ENCODE peak calls at places on chromosomes 7 and 10, in four cellular contexts. F is GM12892, M is prostate gland, G is HCT116. A is an unnamed sample.

GRCh38 chr10:117552156-117552620 is 9.6 kb downstream of the EMX2 start:
- DNase-seq in F (no peak), M (peak), G (no peak), A (no peak)

GRCh38 chr10:74282853-74283205 is 131.8 kb downstream of the ADK start:
- DNase-seq in F (no peak), M (no peak), G (no peak), A (no peak)

GRCh38 chr7:787332-788240 is 44.7 kb upstream of the SUN1 start:
- DNase-seq in F (no peak), M (no peak), G (no peak), A (no peak)

GRCh38 chr10:74855027-74855426 is 28.6 kb downstream of the KAT6B start:
- DNase-seq in F (no peak), M (no peak), G (no peak), A (no peak)

GRCh38 chr10:1044964-1045363 is 4.0 kb downstream of the IDI1 start:
- DNase-seq in F (no peak), M (no peak), G (no peak), A (no peak)

GRCh38 chr10:75187961-75188426 is 22.6 kb upstream of the VDAC2 start:
- DNase-seq in F (peak), M (peak), G (peak), A (peak)

GRCh38 chr7:87658553-87658952 is 30.4 kb downstream of the RUNDC3B start:
- DNase-seq in F (no peak), M (no peak), G (no peak), A (no peak)

GRCh38 chr7:151725844-151726770 is 150.8 kb downstream of the PRKAG2 start:
- DNase-seq in F (no peak), M (no peak), G (no peak), A (no peak)

DNA sequence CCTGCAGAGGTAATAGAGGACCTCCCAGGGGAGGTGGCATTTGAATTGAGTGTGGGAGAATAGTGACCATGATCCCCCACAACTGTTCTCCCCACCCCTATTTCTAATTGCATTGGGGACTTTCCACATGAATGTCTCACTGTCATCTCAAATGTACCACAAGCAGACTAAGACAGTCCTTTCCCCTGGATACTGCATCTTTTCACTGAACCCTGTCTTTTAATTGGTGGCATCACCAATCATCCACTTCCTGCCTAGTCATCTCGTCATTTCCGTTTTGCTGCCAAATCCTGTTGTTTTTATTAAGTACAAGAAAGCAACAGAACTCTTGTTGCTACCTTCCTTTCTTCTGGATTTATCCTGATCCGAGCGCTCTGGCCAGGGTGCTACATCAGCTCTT is 120.3 kb downstream of the NRP1 start:
- DNase-seq in F (no peak), M (no peak), G (no peak), A (no peak)
- TF ChIP-seq POLR2AphosphoS5 in F (no peak), M (no peak), G (no peak), A (no peak)

DNA sequence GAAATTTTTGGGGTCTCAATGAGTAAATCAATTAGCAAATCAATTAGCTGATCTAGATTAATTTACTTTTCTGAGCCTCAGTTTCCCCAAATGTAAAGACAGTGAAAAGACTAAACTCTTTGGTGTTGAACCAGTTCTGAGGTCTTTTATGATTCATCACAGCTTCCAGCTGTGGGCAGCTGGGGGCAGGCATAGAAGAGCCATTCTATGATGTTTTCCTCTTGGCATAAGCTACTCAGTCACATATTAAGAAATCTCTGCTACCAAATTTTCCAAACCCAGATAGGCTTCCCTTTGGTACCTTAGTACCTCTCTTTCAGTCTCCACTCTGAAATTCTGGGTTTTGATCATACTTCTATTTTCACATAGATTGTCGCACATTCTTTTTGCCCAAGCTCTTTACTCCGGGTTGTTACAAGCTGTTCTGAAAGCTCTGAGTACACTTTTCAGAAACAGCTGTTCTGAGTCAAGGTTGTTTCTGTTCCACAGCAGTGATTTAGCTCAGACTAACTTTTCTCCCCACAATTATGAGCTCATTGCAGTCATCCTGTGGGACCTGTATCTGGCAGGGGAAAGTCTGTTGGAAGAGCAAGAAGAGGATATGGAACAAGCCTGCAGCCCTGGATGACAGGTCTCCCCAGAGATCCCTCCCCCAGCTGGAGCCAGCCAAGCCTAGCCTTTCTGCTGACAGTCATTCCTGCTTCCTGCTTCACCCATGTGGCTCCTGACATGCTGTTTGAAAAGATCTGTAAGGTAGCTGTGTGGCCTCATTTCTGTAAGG is 599.6 kb upstream of the GHITM start:
- DNase-seq in F (no peak), M (no peak), G (no peak), A (no peak)
- TF ChIP-seq POLR2AphosphoS5 in F (no peak), M (no peak), G (no peak), A (no peak)

DNA sequence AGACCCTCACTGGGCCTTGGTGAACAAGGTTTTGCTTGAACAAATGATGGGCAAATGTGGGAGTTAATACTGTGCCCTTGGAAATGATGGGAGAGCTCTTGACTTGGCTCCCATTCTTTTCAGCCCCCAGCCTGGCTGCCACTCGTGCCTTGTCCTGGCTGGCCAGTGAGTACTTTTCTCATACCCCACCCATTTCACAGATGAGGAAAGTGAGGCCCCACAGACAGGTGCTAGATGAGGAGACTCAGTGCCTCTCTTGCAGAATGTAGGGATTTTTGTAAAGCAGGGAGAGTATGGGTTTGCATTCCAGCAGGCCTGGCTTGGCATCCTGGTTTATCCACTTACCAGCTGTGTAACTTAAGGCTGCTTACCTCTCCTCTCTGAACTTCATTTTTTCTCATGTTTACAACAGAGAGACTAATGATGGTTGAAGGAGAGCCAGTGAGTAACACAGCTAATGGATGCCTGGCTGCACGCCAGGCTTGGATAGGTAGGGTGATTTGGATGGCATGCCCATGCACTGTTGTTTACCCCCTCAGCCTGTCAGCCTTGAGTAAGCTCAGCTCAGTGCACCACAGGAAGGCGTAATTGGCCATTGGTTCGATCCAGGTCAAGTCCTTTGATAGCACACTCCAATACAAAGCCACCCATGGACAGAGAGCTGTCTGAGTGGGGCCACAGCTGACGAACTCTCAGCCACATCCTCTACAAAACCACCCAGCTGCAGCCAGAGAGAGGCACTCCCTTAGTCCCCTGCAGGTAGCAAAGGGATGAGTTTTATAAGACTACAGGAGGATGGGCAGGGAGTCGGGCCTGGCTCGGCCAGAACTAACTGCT is 436.8 kb downstream of the RPS24 start:
- DNase-seq in F (no peak), M (no peak), G (no peak), A (no peak)
- TF ChIP-seq POLR2AphosphoS5 in F (no peak), M (no peak), G (no peak), A (no peak)

GRCh38 chr7:7428806-7429205 is 106.9 kb downstream of the COL28A1 start:
- DNase-seq in F (no peak), M (no peak), G (no peak), A (no peak)
- TF ChIP-seq POLR2AphosphoS5 in F (no peak), M (no peak), G (no peak), A (no peak)

DNA sequence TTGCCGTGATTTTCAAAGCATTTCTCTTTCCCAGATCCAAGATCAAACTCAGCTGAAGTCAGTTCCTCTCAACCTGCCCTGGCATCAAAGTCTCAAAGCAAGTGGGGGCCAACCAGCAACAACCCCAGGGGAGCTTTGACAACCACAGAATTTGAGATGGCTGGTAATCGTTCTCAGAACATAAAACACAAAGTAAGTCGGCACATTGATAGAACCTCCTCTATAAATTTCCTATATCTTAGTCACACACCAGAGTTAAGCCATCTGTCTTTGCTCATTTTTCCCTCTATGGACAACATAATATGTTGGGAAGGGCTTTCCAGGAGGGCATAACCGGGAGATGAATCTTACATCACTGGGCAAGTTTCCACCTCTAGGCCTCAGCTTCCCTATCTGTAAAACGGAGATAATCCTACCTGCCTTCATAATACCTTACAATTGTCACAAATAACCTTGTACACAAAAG is 1.2 kb upstream of the DNAJC9 start:
- DNase-seq in F (no peak), M (no peak), G (no peak), A (no peak)
- TF ChIP-seq POLR2AphosphoS5 in F (peak), M (no peak), G (no peak), A (no peak)

GRCh38 chr10:131998845-131999681 is 17.3 kb upstream of the BNIP3 start:
- DNase-seq in F (no peak), M (no peak), G (no peak), A (no peak)

GRCh38 chr10:131996508-131997365 is 15.0 kb upstream of the BNIP3 start:
- DNase-seq in F (no peak), M (no peak), G (no peak), A (no peak)

GRCh38 chr10:131998050-131998844 is 16.5 kb upstream of the BNIP3 start:
- DNase-seq in F (no peak), M (no peak), G (no peak), A (no peak)

GRCh38 chr10:131994435-131994834 is 12.7 kb upstream of the BNIP3 start:
- DNase-seq in F (no peak), M (no peak), G (no peak), A (no peak)

DNA sequence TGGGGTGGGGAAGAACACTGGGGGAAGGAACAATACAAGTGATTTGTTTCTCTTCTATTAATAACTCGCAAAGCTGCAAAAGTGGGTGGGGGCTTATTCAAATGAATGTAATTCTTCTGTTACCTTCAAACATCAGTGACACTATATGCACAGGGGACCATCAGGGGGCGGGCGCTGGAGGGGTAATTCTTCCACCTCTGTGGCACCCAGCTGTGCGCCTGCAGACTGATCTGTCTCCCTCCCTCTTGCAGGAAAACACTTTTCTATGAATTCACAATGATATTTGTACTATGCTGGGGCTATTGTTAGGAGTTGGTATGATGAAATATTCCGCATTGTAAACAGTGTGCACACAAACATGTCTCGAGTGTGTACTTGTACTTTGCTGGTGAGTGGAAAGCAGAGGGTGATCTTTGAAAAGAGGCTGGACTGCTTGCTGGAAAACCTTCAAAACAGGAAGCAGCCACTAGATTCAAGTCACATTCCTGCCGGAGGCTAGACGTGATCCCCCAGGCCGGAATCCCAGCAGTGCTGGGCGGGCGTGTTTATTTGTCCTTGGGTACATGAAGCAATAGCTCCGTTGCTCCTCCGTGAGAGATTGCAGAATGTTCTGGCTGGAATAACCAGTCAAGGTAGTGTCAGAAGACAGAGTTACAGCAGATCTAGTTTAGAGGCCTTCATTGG is 15.8 kb upstream of the BNIP3 start:
- DNase-seq in F (no peak), M (peak), G (no peak), A (no peak)
- TF ChIP-seq POLR2AphosphoS5 in F (no peak), M (peak), G (no peak), A (no peak)

GRCh38 chr10:124745257-124745656 is 1.1 kb upstream of the FAM53B start:
- DNase-seq in F (no peak), M (no peak), G (no peak), A (no peak)

GRCh38 chr10:124748206-124748605 is 4.0 kb upstream of the FAM53B start:
- DNase-seq in F (no peak), M (no peak), G (no peak), A (no peak)

GRCh38 chr10:124747745-124748144 is 3.6 kb upstream of the FAM53B start:
- DNase-seq in F (no peak), M (no peak), G (no peak), A (no peak)

GRCh38 chr10:124745678-124746077 is 1.5 kb upstream of the FAM53B start:
- DNase-seq in F (no peak), M (peak), G (peak), A (no peak)

GRCh38 chr10:124746992-124747391 is 2.8 kb upstream of the FAM53B start:
- DNase-seq in F (no peak), M (no peak), G (no peak), A (no peak)
- TF ChIP-seq POLR2AphosphoS5 in F (no peak), M (no peak), G (no peak), A (no peak)

DNA sequence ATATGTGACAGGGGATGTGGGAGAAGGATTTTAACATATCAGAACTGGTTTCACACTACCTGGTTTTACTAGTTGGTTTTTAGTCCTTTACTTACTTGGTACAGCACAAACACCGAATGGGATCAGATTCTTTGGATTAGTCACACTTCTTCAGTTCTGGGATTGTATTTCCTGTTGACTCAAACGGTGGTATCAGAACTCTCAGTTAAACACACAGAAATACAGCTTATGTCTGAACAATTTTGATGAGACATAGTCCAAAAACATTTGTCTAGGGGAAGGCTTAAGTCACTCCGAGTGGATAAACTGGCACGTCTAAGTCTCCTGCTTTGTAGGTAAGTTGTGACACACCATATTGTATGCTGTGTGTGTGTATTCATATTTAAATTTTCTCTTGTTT is 480.5 kb downstream of the PHTF2 start:
- DNase-seq in F (no peak), M (no peak), G (no peak), A (no peak)
- TF ChIP-seq POLR2AphosphoS5 in F (no peak), M (no peak), G (no peak), A (no peak)